ENCODE peak calls at places on chromosomes 16 and 17, in ten cellular contexts. One of them, this sample, is unnamed.
A peak's percentile ranks its signal among the peaks of the same experiment; 100 is the strongest.

GRCh38 chr17:2892305-2892971 is 96.2 kb downstream of the RAP1GAP2 start:
- DNase-seq in neuronal stem cell: no peak
- DNase-seq in OCI-LY7: no peak
- DNase-seq in AG04449: peak; percentile 16
- DNase-seq in prostate gland: no peak
- DNase-seq in kidney: no peak
- DNase-seq in BE2C: no peak
- DNase-seq in dorsolateral prefrontal cortex: peak; percentile 23
- DNase-seq in stomach: peak; percentile 74
- DNase-seq in keratinocyte: peak; percentile 92
- DNase-seq in this sample: no peak

GRCh38 chr17:50872710-50873424 is 6.7 kb upstream of the TOB1 start:
- DNase-seq in neuronal stem cell: no peak
- DNase-seq in OCI-LY7: no peak
- DNase-seq in AG04449: no peak
- DNase-seq in prostate gland: peak; percentile 35
- DNase-seq in kidney: no peak
- DNase-seq in BE2C: peak; percentile 65
- DNase-seq in dorsolateral prefrontal cortex: no peak
- DNase-seq in stomach: peak; percentile 48
- DNase-seq in keratinocyte: no peak
- DNase-seq in this sample: no peak

GRCh38 chr16:65869261-65869660 is 497.2 kb upstream of the CDH5 start:
- DNase-seq in neuronal stem cell: no peak
- DNase-seq in OCI-LY7: no peak
- DNase-seq in AG04449: no peak
- DNase-seq in prostate gland: no peak
- DNase-seq in kidney: no peak
- DNase-seq in BE2C: no peak
- DNase-seq in dorsolateral prefrontal cortex: no peak
- DNase-seq in stomach: no peak
- DNase-seq in keratinocyte: no peak
- DNase-seq in this sample: no peak

GRCh38 chr17:1574697-1575471 is 12.3 kb upstream of the PITPNA start:
- DNase-seq in neuronal stem cell: no peak
- DNase-seq in OCI-LY7: no peak
- DNase-seq in AG04449: no peak
- DNase-seq in prostate gland: no peak
- DNase-seq in kidney: peak; percentile 83
- DNase-seq in BE2C: no peak
- DNase-seq in dorsolateral prefrontal cortex: no peak
- DNase-seq in stomach: no peak
- DNase-seq in keratinocyte: no peak
- DNase-seq in this sample: no peak

GRCh38 chr17:7884581-7885356 is 3.8 kb upstream of the CHD3 start:
- DNase-seq in neuronal stem cell: no peak
- DNase-seq in OCI-LY7: peak; percentile 32
- DNase-seq in AG04449: no peak
- DNase-seq in prostate gland: no peak
- DNase-seq in kidney: peak; percentile 82
- DNase-seq in BE2C: no peak
- DNase-seq in dorsolateral prefrontal cortex: no peak
- DNase-seq in stomach: peak; percentile 28
- DNase-seq in keratinocyte: no peak
- DNase-seq in this sample: no peak

GRCh38 chr17:4786111-4786491 is at the start of gene VMO1:
- DNase-seq in neuronal stem cell: no peak
- DNase-seq in OCI-LY7: no peak
- DNase-seq in AG04449: no peak
- DNase-seq in prostate gland: no peak
- DNase-seq in kidney: peak; percentile 84
- DNase-seq in BE2C: no peak
- DNase-seq in dorsolateral prefrontal cortex: no peak
- DNase-seq in stomach: no peak
- DNase-seq in keratinocyte: no peak
- DNase-seq in this sample: no peak

GRCh38 chr17:58020401-58020800 is 13.4 kb upstream of the SRSF1 start:
- DNase-seq in neuronal stem cell: no peak
- DNase-seq in OCI-LY7: no peak
- DNase-seq in AG04449: no peak
- DNase-seq in prostate gland: no peak
- DNase-seq in kidney: no peak
- DNase-seq in BE2C: no peak
- DNase-seq in dorsolateral prefrontal cortex: no peak
- DNase-seq in stomach: no peak
- DNase-seq in keratinocyte: no peak
- DNase-seq in this sample: no peak

GRCh38 chr17:58278661-58279015 is 2.1 kb downstream of the MPO start:
- DNase-seq in neuronal stem cell: no peak
- DNase-seq in OCI-LY7: no peak
- DNase-seq in AG04449: no peak
- DNase-seq in prostate gland: no peak
- DNase-seq in kidney: no peak
- DNase-seq in BE2C: no peak
- DNase-seq in dorsolateral prefrontal cortex: no peak
- DNase-seq in stomach: no peak
- DNase-seq in keratinocyte: no peak
- DNase-seq in this sample: no peak

GRCh38 chr17:40281663-40282062 is 6.0 kb upstream of the CDC6 start:
- DNase-seq in neuronal stem cell: no peak
- DNase-seq in OCI-LY7: no peak
- DNase-seq in AG04449: no peak
- DNase-seq in prostate gland: no peak
- DNase-seq in kidney: no peak
- DNase-seq in BE2C: no peak
- DNase-seq in dorsolateral prefrontal cortex: no peak
- DNase-seq in stomach: no peak
- DNase-seq in keratinocyte: no peak
- DNase-seq in this sample: no peak

GRCh38 chr17:38544175-38544838 is 61.4 kb downstream of the SRCIN1 start:
- DNase-seq in neuronal stem cell: no peak
- DNase-seq in OCI-LY7: no peak
- DNase-seq in AG04449: no peak
- DNase-seq in prostate gland: no peak
- DNase-seq in kidney: no peak
- DNase-seq in BE2C: no peak
- DNase-seq in dorsolateral prefrontal cortex: no peak
- DNase-seq in stomach: no peak
- DNase-seq in keratinocyte: no peak
- DNase-seq in this sample: no peak

GRCh38 chr16:28261916-28262315 is 30.4 kb upstream of the SBK1 start:
- DNase-seq in neuronal stem cell: no peak
- DNase-seq in OCI-LY7: no peak
- DNase-seq in AG04449: no peak
- DNase-seq in prostate gland: no peak
- DNase-seq in kidney: no peak
- DNase-seq in BE2C: no peak
- DNase-seq in dorsolateral prefrontal cortex: no peak
- DNase-seq in stomach: no peak
- DNase-seq in keratinocyte: no peak
- DNase-seq in this sample: no peak

GRCh38 chr17:65433592-65433991 is 127.9 kb downstream of the AXIN2 start:
- DNase-seq in neuronal stem cell: no peak
- DNase-seq in OCI-LY7: no peak
- DNase-seq in AG04449: no peak
- DNase-seq in prostate gland: no peak
- DNase-seq in kidney: no peak
- DNase-seq in BE2C: no peak
- DNase-seq in dorsolateral prefrontal cortex: no peak
- DNase-seq in stomach: no peak
- DNase-seq in keratinocyte: no peak
- DNase-seq in this sample: no peak

GRCh38 chr17:69418535-69418934 is 4.0 kb downstream of the MAP2K6 start:
- DNase-seq in neuronal stem cell: no peak
- DNase-seq in OCI-LY7: no peak
- DNase-seq in AG04449: no peak
- DNase-seq in prostate gland: no peak
- DNase-seq in kidney: no peak
- DNase-seq in BE2C: no peak
- DNase-seq in dorsolateral prefrontal cortex: no peak
- DNase-seq in stomach: no peak
- DNase-seq in keratinocyte: no peak
- DNase-seq in this sample: no peak

GRCh38 chr17:69412336-69412735 is 2.2 kb upstream of the MAP2K6 start:
- DNase-seq in neuronal stem cell: no peak
- DNase-seq in OCI-LY7: no peak
- DNase-seq in AG04449: no peak
- DNase-seq in prostate gland: no peak
- DNase-seq in kidney: no peak
- DNase-seq in BE2C: no peak
- DNase-seq in dorsolateral prefrontal cortex: no peak
- DNase-seq in stomach: no peak
- DNase-seq in keratinocyte: no peak
- DNase-seq in this sample: no peak

GRCh38 chr17:69417545-69418483 is 3.3 kb downstream of the MAP2K6 start:
- DNase-seq in neuronal stem cell: no peak
- DNase-seq in OCI-LY7: no peak
- DNase-seq in AG04449: no peak
- DNase-seq in prostate gland: no peak
- DNase-seq in kidney: no peak
- DNase-seq in BE2C: no peak
- DNase-seq in dorsolateral prefrontal cortex: no peak
- DNase-seq in stomach: no peak
- DNase-seq in keratinocyte: no peak
- DNase-seq in this sample: no peak

GRCh38 chr17:69414408-69415274 is at the start of gene MAP2K6:
- DNase-seq in neuronal stem cell: peak; percentile 74
- DNase-seq in OCI-LY7: peak; percentile 91
- DNase-seq in AG04449: no peak
- DNase-seq in prostate gland: peak; percentile 75
- DNase-seq in kidney: peak; percentile 89
- DNase-seq in BE2C: peak; percentile 73
- DNase-seq in dorsolateral prefrontal cortex: peak; percentile 89
- DNase-seq in stomach: peak; percentile 81
- DNase-seq in keratinocyte: no peak
- DNase-seq in this sample: no peak

GRCh38 chr17:69415431-69415830 is 934 bp downstream of the MAP2K6 start:
- DNase-seq in neuronal stem cell: no peak
- DNase-seq in OCI-LY7: peak; percentile 13
- DNase-seq in AG04449: no peak
- DNase-seq in prostate gland: no peak
- DNase-seq in kidney: no peak
- DNase-seq in BE2C: no peak
- DNase-seq in dorsolateral prefrontal cortex: no peak
- DNase-seq in stomach: no peak
- DNase-seq in keratinocyte: no peak
- DNase-seq in this sample: no peak
- H3K4me3 ChIP-seq in neuronal stem cell: peak overlapping the region; percentile 77
- H3K4me3 ChIP-seq in OCI-LY7: peak overlapping the region; percentile 73
- H3K4me3 ChIP-seq in AG04449: peak overlapping the region; percentile 16
- H3K4me3 ChIP-seq in prostate gland: peak overlapping the region; percentile 42
- H3K4me3 ChIP-seq in kidney: peak overlapping the region; percentile 85
- H3K4me3 ChIP-seq in BE2C: peak overlapping the region; percentile 60
- H3K4me3 ChIP-seq in dorsolateral prefrontal cortex: peak overlapping the region; percentile 80
- H3K4me3 ChIP-seq in stomach: peak overlapping the region; percentile 55
- H3K4me3 ChIP-seq in keratinocyte: no peak overlapping the region
- H3K4me3 ChIP-seq in this sample: peak overlapping the region; percentile 48

DNA sequence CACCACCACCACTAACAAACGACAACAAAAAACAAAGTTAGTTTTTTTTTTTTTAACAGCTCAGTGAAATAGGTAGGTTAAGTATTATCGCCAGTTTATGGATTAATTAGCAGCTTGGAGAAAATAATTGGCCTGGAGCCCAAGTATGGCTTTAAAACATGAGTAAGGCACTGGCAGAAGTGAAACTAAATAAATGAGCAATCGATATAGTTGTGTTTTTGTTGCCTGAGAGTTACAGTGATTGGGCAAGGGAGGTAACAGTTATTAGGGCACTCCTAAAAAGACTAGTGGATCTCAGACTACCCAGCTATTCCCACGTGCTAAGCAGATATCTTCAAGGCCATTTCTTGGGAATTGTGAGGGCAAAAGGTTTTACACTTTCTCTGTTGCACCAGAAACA is 2.4 kb downstream of the MLKL start:
- DNase-seq in neuronal stem cell: no peak
- DNase-seq in OCI-LY7: no peak
- DNase-seq in AG04449: no peak
- DNase-seq in prostate gland: no peak
- DNase-seq in kidney: no peak
- DNase-seq in BE2C: no peak
- DNase-seq in dorsolateral prefrontal cortex: no peak
- DNase-seq in stomach: no peak
- DNase-seq in keratinocyte: no peak
- DNase-seq in this sample: no peak
- H3K4me3 ChIP-seq in neuronal stem cell: no peak overlapping the region
- H3K4me3 ChIP-seq in OCI-LY7: peak overlapping the region; percentile 69
- H3K4me3 ChIP-seq in AG04449: no peak overlapping the region
- H3K4me3 ChIP-seq in prostate gland: no peak overlapping the region
- H3K4me3 ChIP-seq in kidney: no peak overlapping the region
- H3K4me3 ChIP-seq in BE2C: no peak overlapping the region
- H3K4me3 ChIP-seq in dorsolateral prefrontal cortex: peak overlapping the region; percentile 76
- H3K4me3 ChIP-seq in stomach: no peak overlapping the region
- H3K4me3 ChIP-seq in keratinocyte: peak overlapping the region; percentile 49
- H3K4me3 ChIP-seq in this sample: no peak overlapping the region

GRCh38 chr17:79281803-79282202 is 207.2 kb downstream of the ENGASE start:
- DNase-seq in neuronal stem cell: no peak
- DNase-seq in OCI-LY7: no peak
- DNase-seq in AG04449: no peak
- DNase-seq in prostate gland: no peak
- DNase-seq in kidney: no peak
- DNase-seq in BE2C: no peak
- DNase-seq in dorsolateral prefrontal cortex: no peak
- DNase-seq in stomach: no peak
- DNase-seq in keratinocyte: no peak
- DNase-seq in this sample: no peak
- H3K4me3 ChIP-seq in neuronal stem cell: no peak overlapping the region
- H3K4me3 ChIP-seq in OCI-LY7: no peak overlapping the region
- H3K4me3 ChIP-seq in AG04449: no peak overlapping the region
- H3K4me3 ChIP-seq in prostate gland: no peak overlapping the region
- H3K4me3 ChIP-seq in kidney: no peak overlapping the region
- H3K4me3 ChIP-seq in BE2C: no peak overlapping the region
- H3K4me3 ChIP-seq in dorsolateral prefrontal cortex: no peak overlapping the region
- H3K4me3 ChIP-seq in stomach: no peak overlapping the region
- H3K4me3 ChIP-seq in keratinocyte: no peak overlapping the region
- H3K4me3 ChIP-seq in this sample: no peak overlapping the region

DNA sequence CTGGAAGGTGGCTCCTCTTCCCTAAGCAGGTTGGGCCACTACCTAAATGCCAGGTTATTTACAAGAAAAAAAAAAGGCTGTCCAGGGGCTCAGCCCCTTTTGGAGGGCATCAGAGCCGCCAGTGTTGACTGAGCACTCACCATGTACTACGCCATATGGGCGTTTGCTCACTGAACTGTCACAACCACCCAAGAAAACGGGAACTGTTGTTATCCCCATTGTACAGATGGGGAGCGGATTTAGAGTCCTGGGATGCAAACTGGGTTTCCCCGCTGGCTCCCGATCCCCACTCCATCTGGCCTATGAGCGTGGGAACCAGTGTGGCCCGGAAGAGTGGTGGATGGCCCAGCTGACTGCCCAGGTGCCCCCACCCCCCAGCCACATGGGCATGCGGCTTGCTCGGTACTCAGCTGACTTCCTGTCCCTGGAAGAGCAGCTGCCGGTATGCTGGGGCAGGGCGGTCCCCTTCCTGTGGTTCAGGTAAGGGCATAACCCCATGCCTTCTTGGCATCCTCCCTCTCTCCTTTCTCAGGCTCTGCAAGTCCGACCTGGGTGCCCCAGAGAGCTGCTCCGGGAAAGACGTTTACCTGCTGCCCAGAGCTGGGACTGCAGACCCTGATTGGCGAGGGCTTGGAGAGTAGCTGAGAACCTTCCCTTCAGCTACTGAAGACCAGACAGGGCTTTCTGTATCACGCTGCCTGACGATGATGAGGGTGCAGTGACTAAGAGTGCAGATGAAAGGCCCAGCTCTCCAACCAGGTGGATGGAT is 16.3 kb downstream of the SOCS3 start:
- DNase-seq in neuronal stem cell: no peak
- DNase-seq in OCI-LY7: peak; percentile 79
- DNase-seq in AG04449: no peak
- DNase-seq in prostate gland: no peak
- DNase-seq in kidney: peak; percentile 94
- DNase-seq in BE2C: no peak
- DNase-seq in dorsolateral prefrontal cortex: no peak
- DNase-seq in stomach: peak; percentile 50
- DNase-seq in keratinocyte: no peak
- DNase-seq in this sample: no peak
- H3K4me3 ChIP-seq in neuronal stem cell: no peak overlapping the region
- H3K4me3 ChIP-seq in OCI-LY7: peak overlapping the region; percentile 7
- H3K4me3 ChIP-seq in AG04449: no peak overlapping the region
- H3K4me3 ChIP-seq in prostate gland: no peak overlapping the region
- H3K4me3 ChIP-seq in kidney: no peak overlapping the region
- H3K4me3 ChIP-seq in BE2C: no peak overlapping the region
- H3K4me3 ChIP-seq in dorsolateral prefrontal cortex: no peak overlapping the region
- H3K4me3 ChIP-seq in stomach: no peak overlapping the region
- H3K4me3 ChIP-seq in keratinocyte: no peak overlapping the region
- H3K4me3 ChIP-seq in this sample: no peak overlapping the region

This sample was measured in vagina.